ENCODE peak calls at places on chromosomes 1 and 21, in nine cellular contexts. One of them, this sample, is unnamed.

GRCh38 chr1:172855841-172856382 is 194.8 kb downstream of the TNFSF18 start:
- DNase-seq in prostate gland: no peak
- DNase-seq in breast epithelium: no peak
- DNase-seq in K562: no peak
- DNase-seq in A549: no peak
- DNase-seq in CD8-positive, alpha-beta T cell: no peak
- DNase-seq in colonic mucosa: no peak
- DNase-seq in astrocyte of the cerebellum: no peak
- DNase-seq in pancreas: no peak
- DNase-seq in this sample: no peak

GRCh38 chr1:85258536-85259117 is 835 bp downstream of the C1orf52 start:
- DNase-seq in prostate gland: no peak
- DNase-seq in breast epithelium: no peak
- DNase-seq in K562: no peak
- DNase-seq in A549: no peak
- DNase-seq in CD8-positive, alpha-beta T cell: no peak
- DNase-seq in colonic mucosa: no peak
- DNase-seq in astrocyte of the cerebellum: no peak
- DNase-seq in pancreas: no peak
- DNase-seq in this sample: no peak

GRCh38 chr1:9798236-9799130 is 25.3 kb downstream of the CLSTN1 start:
- DNase-seq in prostate gland: no peak
- DNase-seq in breast epithelium: peak; percentile 30
- DNase-seq in K562: peak; percentile 3
- DNase-seq in A549: no peak
- DNase-seq in CD8-positive, alpha-beta T cell: no peak
- DNase-seq in colonic mucosa: no peak
- DNase-seq in astrocyte of the cerebellum: no peak
- DNase-seq in pancreas: no peak
- DNase-seq in this sample: no peak

GRCh38 chr21:44980562-44981489 is 41.0 kb downstream of the SLX9 start:
- DNase-seq in prostate gland: no peak
- DNase-seq in breast epithelium: no peak
- DNase-seq in K562: no peak
- DNase-seq in A549: no peak
- DNase-seq in CD8-positive, alpha-beta T cell: no peak
- DNase-seq in colonic mucosa: no peak
- DNase-seq in astrocyte of the cerebellum: no peak
- DNase-seq in pancreas: no peak
- DNase-seq in this sample: no peak

GRCh38 chr1:24045766-24046165 is 65.6 kb upstream of the SRSF10 start:
- DNase-seq in prostate gland: no peak
- DNase-seq in breast epithelium: no peak
- DNase-seq in K562: no peak
- DNase-seq in A549: peak; percentile 27
- DNase-seq in CD8-positive, alpha-beta T cell: no peak
- DNase-seq in colonic mucosa: no peak
- DNase-seq in astrocyte of the cerebellum: no peak
- DNase-seq in pancreas: no peak
- DNase-seq in this sample: no peak

GRCh38 chr1:33502726-33503125 is 30.3 kb downstream of the ZSCAN20 start:
- DNase-seq in prostate gland: no peak
- DNase-seq in breast epithelium: no peak
- DNase-seq in K562: no peak
- DNase-seq in A549: no peak
- DNase-seq in CD8-positive, alpha-beta T cell: no peak
- DNase-seq in colonic mucosa: no peak
- DNase-seq in astrocyte of the cerebellum: peak; percentile 6
- DNase-seq in pancreas: no peak
- DNase-seq in this sample: no peak

GRCh38 chr1:55702064-55702463 is 486.9 kb upstream of the USP24 start:
- DNase-seq in prostate gland: no peak
- DNase-seq in breast epithelium: no peak
- DNase-seq in K562: peak; percentile 20
- DNase-seq in A549: peak; percentile 25
- DNase-seq in CD8-positive, alpha-beta T cell: no peak
- DNase-seq in colonic mucosa: peak; percentile 31
- DNase-seq in astrocyte of the cerebellum: no peak
- DNase-seq in pancreas: no peak
- DNase-seq in this sample: no peak

GRCh38 chr1:56146449-56146848 is 432.9 kb downstream of the PLPP3 start:
- DNase-seq in prostate gland: peak; percentile 22
- DNase-seq in breast epithelium: no peak
- DNase-seq in K562: no peak
- DNase-seq in A549: no peak
- DNase-seq in CD8-positive, alpha-beta T cell: no peak
- DNase-seq in colonic mucosa: no peak
- DNase-seq in astrocyte of the cerebellum: no peak
- DNase-seq in pancreas: no peak
- DNase-seq in this sample: no peak

GRCh38 chr21:17911628-17912027 is 92.5 kb upstream of the C21orf91 start:
- DNase-seq in prostate gland: no peak
- DNase-seq in breast epithelium: no peak
- DNase-seq in K562: no peak
- DNase-seq in A549: no peak
- DNase-seq in CD8-positive, alpha-beta T cell: no peak
- DNase-seq in colonic mucosa: no peak
- DNase-seq in astrocyte of the cerebellum: peak; percentile 86
- DNase-seq in pancreas: no peak
- DNase-seq in this sample: peak; percentile 73

GRCh38 chr21:46295996-46296752 is 10.0 kb downstream of the YBEY start:
- DNase-seq in prostate gland: no peak
- DNase-seq in breast epithelium: peak; percentile 67
- DNase-seq in K562: peak; percentile 68
- DNase-seq in A549: no peak
- DNase-seq in CD8-positive, alpha-beta T cell: peak; percentile 26
- DNase-seq in colonic mucosa: peak; percentile 76
- DNase-seq in astrocyte of the cerebellum: no peak
- DNase-seq in pancreas: peak; percentile 30
- DNase-seq in this sample: peak; percentile 95

GRCh38 chr21:33894736-33895288 is 20.8 kb downstream of the ATP5PO start:
- DNase-seq in prostate gland: peak; percentile 50
- DNase-seq in breast epithelium: peak; percentile 35
- DNase-seq in K562: peak; percentile 85
- DNase-seq in A549: peak; percentile 77
- DNase-seq in CD8-positive, alpha-beta T cell: peak; percentile 44
- DNase-seq in colonic mucosa: peak; percentile 58
- DNase-seq in astrocyte of the cerebellum: peak; percentile 80
- DNase-seq in pancreas: peak; percentile 39
- DNase-seq in this sample: peak; percentile 71
- TF ChIP-seq CTCF in prostate gland: peak; percentile 67
- TF ChIP-seq CTCF in breast epithelium: peak; percentile 50
- TF ChIP-seq CTCF in K562: peak; percentile 92
- TF ChIP-seq CTCF in A549: peak; percentile 55
- TF ChIP-seq CTCF in CD8-positive, alpha-beta T cell: peak; percentile 38
- TF ChIP-seq CTCF in colonic mucosa: no peak
- TF ChIP-seq CTCF in astrocyte of the cerebellum: peak; percentile 94
- TF ChIP-seq CTCF in pancreas: no peak
- TF ChIP-seq CTCF in this sample: peak; percentile 83

DNA sequence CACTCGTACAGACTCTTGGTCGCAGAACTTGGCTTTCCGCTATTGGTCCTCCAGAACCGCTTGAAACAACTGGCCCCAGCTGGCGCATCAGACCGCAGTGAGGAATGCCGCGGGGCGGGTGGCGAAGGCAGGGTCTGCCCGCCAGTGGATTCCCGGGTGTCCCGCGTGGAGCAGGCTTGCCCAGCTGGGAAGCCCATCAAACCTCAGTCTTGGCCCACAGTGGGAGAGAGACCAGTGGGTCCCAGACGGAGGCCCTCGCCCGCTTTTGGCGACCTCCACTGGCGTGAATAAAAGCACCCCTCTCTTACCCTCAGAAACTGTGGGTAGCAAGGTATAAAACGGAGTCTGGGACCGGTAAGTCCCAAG is 3.9 kb upstream of the LHX8 start:
- DNase-seq in prostate gland: no peak
- DNase-seq in breast epithelium: no peak
- DNase-seq in K562: no peak
- DNase-seq in A549: no peak
- DNase-seq in CD8-positive, alpha-beta T cell: no peak
- DNase-seq in colonic mucosa: no peak
- DNase-seq in astrocyte of the cerebellum: no peak
- DNase-seq in pancreas: no peak
- DNase-seq in this sample: no peak
- H3K4me3 ChIP-seq in prostate gland: no peak overlapping the region
- H3K4me3 ChIP-seq in breast epithelium: no peak overlapping the region
- H3K4me3 ChIP-seq in K562: no peak overlapping the region
- H3K4me3 ChIP-seq in A549: no peak overlapping the region
- H3K4me3 ChIP-seq in CD8-positive, alpha-beta T cell: no peak overlapping the region
- H3K4me3 ChIP-seq in colonic mucosa: no peak overlapping the region
- H3K4me3 ChIP-seq in astrocyte of the cerebellum: no peak overlapping the region
- H3K4me3 ChIP-seq in pancreas: no peak overlapping the region
- H3K4me3 ChIP-seq in this sample: no peak overlapping the region

GRCh38 chr1:108511764-108512163 is 48.1 kb upstream of the EEIG2 start:
- DNase-seq in prostate gland: no peak
- DNase-seq in breast epithelium: no peak
- DNase-seq in K562: no peak
- DNase-seq in A549: peak; percentile 6
- DNase-seq in CD8-positive, alpha-beta T cell: no peak
- DNase-seq in colonic mucosa: no peak
- DNase-seq in astrocyte of the cerebellum: no peak
- DNase-seq in pancreas: no peak
- DNase-seq in this sample: no peak
- TF ChIP-seq CTCF in prostate gland: no peak
- TF ChIP-seq CTCF in breast epithelium: no peak
- TF ChIP-seq CTCF in K562: no peak
- TF ChIP-seq CTCF in A549: no peak
- TF ChIP-seq CTCF in CD8-positive, alpha-beta T cell: no peak
- TF ChIP-seq CTCF in colonic mucosa: no peak
- TF ChIP-seq CTCF in astrocyte of the cerebellum: no peak
- TF ChIP-seq CTCF in pancreas: no peak
- TF ChIP-seq CTCF in this sample: no peak

GRCh38 chr1:44407430-44408180 is 2.5 kb downstream of the RNF220 start:
- DNase-seq in prostate gland: no peak
- DNase-seq in breast epithelium: no peak
- DNase-seq in K562: no peak
- DNase-seq in A549: no peak
- DNase-seq in CD8-positive, alpha-beta T cell: no peak
- DNase-seq in colonic mucosa: no peak
- DNase-seq in astrocyte of the cerebellum: no peak
- DNase-seq in pancreas: no peak
- DNase-seq in this sample: no peak
- H3K4me3 ChIP-seq in prostate gland: no peak overlapping the region
- H3K4me3 ChIP-seq in breast epithelium: peak overlapping the region; percentile 42
- H3K4me3 ChIP-seq in K562: no peak overlapping the region
- H3K4me3 ChIP-seq in A549: no peak overlapping the region
- H3K4me3 ChIP-seq in CD8-positive, alpha-beta T cell: no peak overlapping the region
- H3K4me3 ChIP-seq in colonic mucosa: no peak overlapping the region
- H3K4me3 ChIP-seq in astrocyte of the cerebellum: no peak overlapping the region
- H3K4me3 ChIP-seq in pancreas: no peak overlapping the region
- H3K4me3 ChIP-seq in this sample: no peak overlapping the region

DNA sequence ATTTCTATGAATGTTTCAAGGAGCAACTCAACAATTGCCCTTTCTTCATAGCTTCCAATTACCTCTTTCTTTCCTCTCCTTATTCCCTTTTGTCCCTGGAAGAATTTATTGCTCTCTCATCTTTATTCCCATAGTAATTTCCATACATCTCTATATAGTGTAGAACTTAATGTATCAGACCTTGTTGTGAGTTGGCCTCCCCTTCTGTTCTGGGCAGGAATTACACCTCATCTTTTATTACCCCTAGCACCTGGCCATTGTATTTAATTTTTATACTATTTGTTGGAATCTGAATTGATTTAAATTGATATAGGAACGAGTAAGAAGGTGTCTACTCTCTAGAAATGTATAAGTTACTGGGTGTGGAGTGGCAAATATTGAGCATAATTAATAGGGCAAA is 114.5 kb downstream of the CACHD1 start:
- DNase-seq in prostate gland: no peak
- DNase-seq in breast epithelium: no peak
- DNase-seq in K562: no peak
- DNase-seq in A549: no peak
- DNase-seq in CD8-positive, alpha-beta T cell: no peak
- DNase-seq in colonic mucosa: no peak
- DNase-seq in astrocyte of the cerebellum: no peak
- DNase-seq in pancreas: no peak
- DNase-seq in this sample: no peak
- TF ChIP-seq CTCF in prostate gland: peak; percentile 16
- TF ChIP-seq CTCF in breast epithelium: no peak
- TF ChIP-seq CTCF in K562: no peak
- TF ChIP-seq CTCF in A549: no peak
- TF ChIP-seq CTCF in CD8-positive, alpha-beta T cell: peak; percentile 15
- TF ChIP-seq CTCF in colonic mucosa: peak; percentile 18
- TF ChIP-seq CTCF in astrocyte of the cerebellum: peak; percentile 6
- TF ChIP-seq CTCF in pancreas: no peak
- TF ChIP-seq CTCF in this sample: no peak